ENCODE peak calls at places on chromosomes 5 and 9, in nine cellular contexts. One of them, this sample, is unnamed.

GRCh38 chr5:122863240-122863639 is 17.8 kb downstream of the SNX24 start:
- DNase-seq in ascending aorta: no peak
- DNase-seq in effector memory CD4-positive, alpha-beta T cell: no peak
- DNase-seq in right cardiac atrium: no peak
- DNase-seq in CD8-positive, alpha-beta T cell: no peak
- DNase-seq in DND-41: no peak
- DNase-seq in aorta: no peak
- DNase-seq in cardiac muscle cell: no peak
- DNase-seq in A673: no peak
- DNase-seq in this sample: no peak

GRCh38 chr5:171953860-171954701 is 52.4 kb downstream of the FBXW11 start:
- DNase-seq in DND-41: no peak
- DNase-seq in cardiac muscle cell: peak; percentile 55
- DNase-seq in ascending aorta: no peak
- DNase-seq in aorta: no peak
- DNase-seq in effector memory CD4-positive, alpha-beta T cell: no peak
- DNase-seq in right cardiac atrium: no peak
- DNase-seq in CD8-positive, alpha-beta T cell: no peak
- DNase-seq in A673: no peak
- DNase-seq in this sample: no peak

GRCh38 chr5:82413302-82414042 is 135.3 kb upstream of the RPS23 start:
- DNase-seq in cardiac muscle cell: no peak
- DNase-seq in effector memory CD4-positive, alpha-beta T cell: no peak
- DNase-seq in CD8-positive, alpha-beta T cell: no peak
- DNase-seq in A673: no peak
- DNase-seq in ascending aorta: no peak
- DNase-seq in aorta: no peak
- DNase-seq in right cardiac atrium: no peak
- DNase-seq in DND-41: no peak
- DNase-seq in this sample: no peak

GRCh38 chr5:9724707-9725106 is 94.6 kb upstream of the TAS2R1 start:
- DNase-seq in CD8-positive, alpha-beta T cell: no peak
- DNase-seq in effector memory CD4-positive, alpha-beta T cell: no peak
- DNase-seq in cardiac muscle cell: no peak
- DNase-seq in ascending aorta: no peak
- DNase-seq in DND-41: no peak
- DNase-seq in right cardiac atrium: no peak
- DNase-seq in A673: no peak
- DNase-seq in aorta: no peak
- DNase-seq in this sample: no peak

GRCh38 chr9:71676460-71676859 is 91.9 kb downstream of the CEMIP2 start:
- DNase-seq in A673: no peak
- DNase-seq in ascending aorta: no peak
- DNase-seq in DND-41: no peak
- DNase-seq in CD8-positive, alpha-beta T cell: no peak
- DNase-seq in aorta: no peak
- DNase-seq in right cardiac atrium: no peak
- DNase-seq in cardiac muscle cell: no peak
- DNase-seq in effector memory CD4-positive, alpha-beta T cell: no peak
- DNase-seq in this sample: no peak

GRCh38 chr5:153749941-153750340 is 259.5 kb downstream of the GRIA1 start:
- DNase-seq in ascending aorta: no peak
- DNase-seq in effector memory CD4-positive, alpha-beta T cell: no peak
- DNase-seq in aorta: no peak
- DNase-seq in right cardiac atrium: no peak
- DNase-seq in cardiac muscle cell: no peak
- DNase-seq in DND-41: no peak
- DNase-seq in A673: no peak
- DNase-seq in CD8-positive, alpha-beta T cell: no peak
- DNase-seq in this sample: no peak

GRCh38 chr5:167964529-167964928 is 326.9 kb upstream of the WWC1 start:
- DNase-seq in right cardiac atrium: no peak
- DNase-seq in CD8-positive, alpha-beta T cell: no peak
- DNase-seq in ascending aorta: no peak
- DNase-seq in aorta: no peak
- DNase-seq in A673: no peak
- DNase-seq in effector memory CD4-positive, alpha-beta T cell: no peak
- DNase-seq in DND-41: no peak
- DNase-seq in cardiac muscle cell: no peak
- DNase-seq in this sample: no peak

GRCh38 chr5:132310141-132310834 is 16.1 kb downstream of the SLC22A4 start:
- DNase-seq in CD8-positive, alpha-beta T cell: no peak
- DNase-seq in right cardiac atrium: no peak
- DNase-seq in A673: no peak
- DNase-seq in aorta: no peak
- DNase-seq in cardiac muscle cell: no peak
- DNase-seq in ascending aorta: no peak
- DNase-seq in DND-41: no peak
- DNase-seq in effector memory CD4-positive, alpha-beta T cell: no peak
- DNase-seq in this sample: no peak

GRCh38 chr5:43019615-43020293 is 20.4 kb downstream of the ANXA2R start:
- DNase-seq in effector memory CD4-positive, alpha-beta T cell: peak; percentile 73
- DNase-seq in aorta: peak; percentile 81
- DNase-seq in right cardiac atrium: peak; percentile 77
- DNase-seq in ascending aorta: no peak
- DNase-seq in CD8-positive, alpha-beta T cell: peak; percentile 69
- DNase-seq in cardiac muscle cell: peak; percentile 71
- DNase-seq in A673: peak; percentile 89
- DNase-seq in DND-41: peak; percentile 86
- DNase-seq in this sample: peak; percentile 98

GRCh38 chr9:131747352-131747751 is 7.5 kb upstream of the RAPGEF1 start:
- DNase-seq in ascending aorta: no peak
- DNase-seq in DND-41: peak; percentile 16
- DNase-seq in A673: peak; percentile 71
- DNase-seq in right cardiac atrium: no peak
- DNase-seq in CD8-positive, alpha-beta T cell: no peak
- DNase-seq in cardiac muscle cell: peak; percentile 47
- DNase-seq in aorta: no peak
- DNase-seq in effector memory CD4-positive, alpha-beta T cell: no peak
- DNase-seq in this sample: peak; percentile 50

GRCh38 chr9:86674475-86674874 is 272.8 kb downstream of the GAS1 start:
- DNase-seq in DND-41: no peak
- DNase-seq in right cardiac atrium: no peak
- DNase-seq in A673: no peak
- DNase-seq in effector memory CD4-positive, alpha-beta T cell: no peak
- DNase-seq in cardiac muscle cell: no peak
- DNase-seq in ascending aorta: no peak
- DNase-seq in CD8-positive, alpha-beta T cell: no peak
- DNase-seq in aorta: no peak
- DNase-seq in this sample: no peak

GRCh38 chr9:37798677-37799076 is 1.9 kb upstream of the DCAF10 start:
- DNase-seq in right cardiac atrium: no peak
- DNase-seq in CD8-positive, alpha-beta T cell: no peak
- DNase-seq in A673: no peak
- DNase-seq in ascending aorta: no peak
- DNase-seq in effector memory CD4-positive, alpha-beta T cell: no peak
- DNase-seq in aorta: no peak
- DNase-seq in DND-41: no peak
- DNase-seq in cardiac muscle cell: no peak
- DNase-seq in this sample: no peak

GRCh38 chr9:129633848-129634247 is 7.9 kb downstream of the NTMT1 start:
- DNase-seq in right cardiac atrium: peak; percentile 28
- DNase-seq in CD8-positive, alpha-beta T cell: no peak
- DNase-seq in aorta: no peak
- DNase-seq in effector memory CD4-positive, alpha-beta T cell: no peak
- DNase-seq in ascending aorta: no peak
- DNase-seq in DND-41: no peak
- DNase-seq in cardiac muscle cell: no peak
- DNase-seq in A673: no peak
- DNase-seq in this sample: no peak

GRCh38 chr5:136062563-136063274 is 33.9 kb downstream of the TGFBI start:
- DNase-seq in ascending aorta: no peak
- DNase-seq in aorta: peak; percentile 2
- DNase-seq in DND-41: peak; percentile 15
- DNase-seq in right cardiac atrium: no peak
- DNase-seq in cardiac muscle cell: peak; percentile 27
- DNase-seq in effector memory CD4-positive, alpha-beta T cell: no peak
- DNase-seq in CD8-positive, alpha-beta T cell: no peak
- DNase-seq in A673: peak; percentile 63
- DNase-seq in this sample: peak; percentile 27

GRCh38 chr5:142508027-142508426 is 177.9 kb downstream of the FGF1 start:
- DNase-seq in cardiac muscle cell: no peak
- DNase-seq in aorta: no peak
- DNase-seq in ascending aorta: no peak
- DNase-seq in DND-41: no peak
- DNase-seq in effector memory CD4-positive, alpha-beta T cell: no peak
- DNase-seq in A673: no peak
- DNase-seq in CD8-positive, alpha-beta T cell: no peak
- DNase-seq in right cardiac atrium: peak; percentile 50
- DNase-seq in this sample: no peak

GRCh38 chr5:126917918-126918623 is 112.3 kb downstream of the MARCHF3 start:
- DNase-seq in effector memory CD4-positive, alpha-beta T cell: no peak
- DNase-seq in cardiac muscle cell: no peak
- DNase-seq in ascending aorta: no peak
- DNase-seq in A673: no peak
- DNase-seq in DND-41: no peak
- DNase-seq in CD8-positive, alpha-beta T cell: no peak
- DNase-seq in right cardiac atrium: no peak
- DNase-seq in aorta: no peak
- DNase-seq in this sample: no peak

GRCh38 chr9:37034320-37034937 is 361 bp upstream of the PAX5 start:
- DNase-seq in ascending aorta: no peak
- DNase-seq in aorta: no peak
- DNase-seq in CD8-positive, alpha-beta T cell: no peak
- DNase-seq in A673: no peak
- DNase-seq in right cardiac atrium: peak; percentile 52
- DNase-seq in DND-41: no peak
- DNase-seq in effector memory CD4-positive, alpha-beta T cell: no peak
- DNase-seq in cardiac muscle cell: peak; percentile 56
- DNase-seq in this sample: no peak

GRCh38 chr5:67425514-67425913 is 228.9 kb upstream of the CD180 start:
- DNase-seq in aorta: no peak
- DNase-seq in DND-41: no peak
- DNase-seq in cardiac muscle cell: no peak
- DNase-seq in ascending aorta: no peak
- DNase-seq in right cardiac atrium: no peak
- DNase-seq in CD8-positive, alpha-beta T cell: no peak
- DNase-seq in effector memory CD4-positive, alpha-beta T cell: no peak
- DNase-seq in A673: no peak
- DNase-seq in this sample: no peak

GRCh38 chr5:120447706-120448239 is 16.3 kb upstream of the PRR16 start:
- DNase-seq in effector memory CD4-positive, alpha-beta T cell: no peak
- DNase-seq in cardiac muscle cell: no peak
- DNase-seq in ascending aorta: no peak
- DNase-seq in DND-41: no peak
- DNase-seq in A673: no peak
- DNase-seq in right cardiac atrium: no peak
- DNase-seq in CD8-positive, alpha-beta T cell: no peak
- DNase-seq in aorta: no peak
- DNase-seq in this sample: no peak

GRCh38 chr5:43572357-43572756 is 15.5 kb upstream of the PAIP1 start:
- DNase-seq in effector memory CD4-positive, alpha-beta T cell: no peak
- DNase-seq in aorta: no peak
- DNase-seq in CD8-positive, alpha-beta T cell: no peak
- DNase-seq in ascending aorta: no peak
- DNase-seq in A673: no peak
- DNase-seq in right cardiac atrium: no peak
- DNase-seq in cardiac muscle cell: peak; percentile 67
- DNase-seq in DND-41: no peak
- DNase-seq in this sample: no peak

GRCh38 chr5:178982941-178983340 is 12.2 kb downstream of the GRM6 start:
- DNase-seq in DND-41: no peak
- DNase-seq in effector memory CD4-positive, alpha-beta T cell: no peak
- DNase-seq in ascending aorta: no peak
- DNase-seq in right cardiac atrium: no peak
- DNase-seq in A673: no peak
- DNase-seq in aorta: no peak
- DNase-seq in cardiac muscle cell: no peak
- DNase-seq in CD8-positive, alpha-beta T cell: no peak
- DNase-seq in this sample: no peak
- H3K9me3 ChIP-seq in DND-41: peaks cover 2% of the 10 kb centered on the region
- H3K9me3 ChIP-seq in effector memory CD4-positive, alpha-beta T cell: no peaks in the 10 kb centered on the region
- H3K9me3 ChIP-seq in ascending aorta: peaks cover 54% of the 10 kb centered on the region
- H3K9me3 ChIP-seq in right cardiac atrium: peaks cover 2% of the 10 kb centered on the region
- H3K9me3 ChIP-seq in A673: peaks cover 6% of the 10 kb centered on the region
- H3K9me3 ChIP-seq in aorta: peaks cover 47% of the 10 kb centered on the region
- H3K9me3 ChIP-seq in cardiac muscle cell: no peaks in the 10 kb centered on the region
- H3K9me3 ChIP-seq in CD8-positive, alpha-beta T cell: no peaks in the 10 kb centered on the region
- H3K9me3 ChIP-seq in this sample: peaks cover 45% of the 10 kb centered on the region

GRCh38 chr9:109115931-109116541 is 3.7 kb downstream of the TMEM245 start:
- DNase-seq in CD8-positive, alpha-beta T cell: no peak
- DNase-seq in effector memory CD4-positive, alpha-beta T cell: no peak
- DNase-seq in DND-41: no peak
- DNase-seq in right cardiac atrium: peak; percentile 79
- DNase-seq in A673: no peak
- DNase-seq in aorta: peak; percentile 61
- DNase-seq in ascending aorta: no peak
- DNase-seq in cardiac muscle cell: no peak
- DNase-seq in this sample: no peak
- H3K4me1 ChIP-seq in CD8-positive, alpha-beta T cell: peaks cover 62% of the 10 kb centered on the region
- H3K4me1 ChIP-seq in effector memory CD4-positive, alpha-beta T cell: peaks cover 36% of the 10 kb centered on the region
- H3K4me1 ChIP-seq in DND-41: peaks cover 61% of the 10 kb centered on the region
- H3K4me1 ChIP-seq in right cardiac atrium: peaks cover 9% of the 10 kb centered on the region
- H3K4me1 ChIP-seq in A673: peaks cover 31% of the 10 kb centered on the region
- H3K4me1 ChIP-seq in aorta: peaks cover 4% of the 10 kb centered on the region
- H3K4me1 ChIP-seq in ascending aorta: peaks cover 13% of the 10 kb centered on the region
- H3K4me1 ChIP-seq in cardiac muscle cell: peaks cover 53% of the 10 kb centered on the region
- H3K4me1 ChIP-seq in this sample: peaks cover 65% of the 10 kb centered on the region

DNA sequence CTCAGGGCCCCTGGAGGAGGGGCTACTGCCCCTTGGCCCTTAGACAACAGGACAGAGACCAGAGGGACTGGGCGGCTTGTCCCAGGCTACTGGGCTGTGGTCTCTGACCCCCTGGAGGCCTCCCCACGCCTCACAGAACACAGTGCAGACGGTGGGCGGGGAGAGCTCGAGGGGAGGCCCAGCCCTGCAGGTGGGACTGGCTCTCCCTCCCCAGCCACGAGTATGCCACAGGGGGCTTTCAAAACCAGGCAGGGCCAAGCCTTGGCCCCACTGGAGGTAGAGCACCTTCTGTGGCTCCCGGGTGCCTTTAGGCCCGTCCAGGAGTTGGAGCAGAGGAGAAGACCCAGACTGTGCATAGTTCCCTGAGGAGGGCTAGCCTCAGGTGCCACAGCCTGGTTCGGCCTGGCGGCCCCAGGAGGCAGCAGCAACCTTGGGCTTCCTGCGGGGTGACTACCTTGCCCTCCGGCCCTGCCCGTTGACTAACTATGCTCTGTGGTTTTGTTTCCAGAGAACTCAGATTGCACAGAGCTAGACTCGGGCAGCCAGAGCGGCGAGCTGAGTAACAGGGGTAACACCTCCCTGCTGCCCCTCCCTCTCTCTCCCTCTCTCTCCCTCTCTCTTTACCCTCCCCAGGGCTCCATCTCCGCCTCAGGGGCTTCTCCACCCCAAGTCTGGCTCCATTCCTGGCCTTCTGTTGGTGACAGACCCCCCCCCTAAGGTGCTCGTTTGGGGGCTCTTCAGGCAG is 15.5 kb downstream of the CARD19 start:
- DNase-seq in A673: no peak
- DNase-seq in aorta: peak; percentile 39
- DNase-seq in DND-41: no peak
- DNase-seq in ascending aorta: peak; percentile 4
- DNase-seq in effector memory CD4-positive, alpha-beta T cell: no peak
- DNase-seq in right cardiac atrium: peak; percentile 43
- DNase-seq in cardiac muscle cell: no peak
- DNase-seq in CD8-positive, alpha-beta T cell: no peak
- DNase-seq in this sample: no peak
- H3K9me3 ChIP-seq in A673: no peaks in the 10 kb centered on the region
- H3K9me3 ChIP-seq in aorta: no peaks in the 10 kb centered on the region
- H3K9me3 ChIP-seq in DND-41: no peaks in the 10 kb centered on the region
- H3K9me3 ChIP-seq in ascending aorta: no peaks in the 10 kb centered on the region
- H3K9me3 ChIP-seq in effector memory CD4-positive, alpha-beta T cell: no peaks in the 10 kb centered on the region
- H3K9me3 ChIP-seq in right cardiac atrium: no peaks in the 10 kb centered on the region
- H3K9me3 ChIP-seq in cardiac muscle cell: no peaks in the 10 kb centered on the region
- H3K9me3 ChIP-seq in CD8-positive, alpha-beta T cell: no peaks in the 10 kb centered on the region
- H3K9me3 ChIP-seq in this sample: no peaks in the 10 kb centered on the region

GRCh38 chr9:136551401-136552116 is 5.7 kb upstream of the NOTCH1 start:
- DNase-seq in effector memory CD4-positive, alpha-beta T cell: no peak
- DNase-seq in DND-41: peak; percentile 66
- DNase-seq in cardiac muscle cell: no peak
- DNase-seq in right cardiac atrium: peak; percentile 92
- DNase-seq in ascending aorta: peak; percentile 39
- DNase-seq in A673: peak; percentile 72
- DNase-seq in aorta: peak; percentile 93
- DNase-seq in CD8-positive, alpha-beta T cell: no peak
- DNase-seq in this sample: no peak
- H3K4me1 ChIP-seq in effector memory CD4-positive, alpha-beta T cell: peaks cover 18% of the 10 kb centered on the region
- H3K4me1 ChIP-seq in DND-41: peaks cover 80% of the 10 kb centered on the region
- H3K4me1 ChIP-seq in cardiac muscle cell: peaks cover 27% of the 10 kb centered on the region
- H3K4me1 ChIP-seq in right cardiac atrium: no peaks in the 10 kb centered on the region
- H3K4me1 ChIP-seq in ascending aorta: peaks cover 25% of the 10 kb centered on the region
- H3K4me1 ChIP-seq in A673: peaks cover 26% of the 10 kb centered on the region
- H3K4me1 ChIP-seq in aorta: peaks cover 2% of the 10 kb centered on the region
- H3K4me1 ChIP-seq in CD8-positive, alpha-beta T cell: peaks cover 20% of the 10 kb centered on the region
- H3K4me1 ChIP-seq in this sample: peaks cover 16% of the 10 kb centered on the region